ENCODE peak calls at places on chromosome 21, in eight cellular contexts. B is heart left ventricle, T is HCT116, D is HepG2, W is gastrocnemius medialis, J is IMR-90, I is right lobe of liver, X is K562. U is an unnamed sample. For H3K27me3, the result is how much of the 10 kb centered on the place peaks cover.

GRCh38 chr21:38376693-38377092 is 119.9 kb downstream of the KCNJ15 start:
- ATAC-seq in W (no peak), X (no peak), D (no peak), B (peak), T (no peak), J (no peak), I (peak), U (peak)

GRCh38 chr21:36235058-36235582 is 78.5 kb downstream of the DOP1B start:
- ATAC-seq in B (peak), W (no peak), T (peak), D (peak), I (peak), X (no peak), J (no peak), U (no peak)

GRCh38 chr21:42862774-42863503 is 16.4 kb downstream of the WDR4 start:
- ATAC-seq in D (peak), I (peak), T (peak), J (no peak), W (no peak), X (peak), B (no peak), U (no peak)

GRCh38 chr21:42532466-42533181 is 19.0 kb downstream of the SLC37A1 start:
- ATAC-seq in B (peak), T (no peak), X (no peak), I (peak), J (no peak), D (no peak), W (peak), U (peak)

GRCh38 chr21:24411429-24411828 is 1195.9 kb downstream of the MRPL39 start:
- ATAC-seq in T (no peak), J (no peak), X (no peak), I (no peak), D (no peak), W (no peak), B (no peak), U (no peak)

GRCh38 chr21:39441502-39442475 is 3.8 kb downstream of the LCA5L start:
- ATAC-seq in D (peak), T (peak), X (peak), I (no peak), W (no peak), B (no peak), J (peak), U (no peak)

GRCh38 chr21:42414928-42415769 is 11.4 kb downstream of the UBASH3A start:
- ATAC-seq in I (no peak), D (peak), X (peak), J (no peak), T (peak), W (no peak), B (peak), U (no peak)

GRCh38 chr21:20902511-20902910 is 95.7 kb upstream of the NCAM2 start:
- ATAC-seq in W (no peak), I (no peak), B (no peak), X (no peak), D (no peak), T (no peak), J (no peak), U (no peak)

GRCh38 chr21:25907573-25908275 is 173.0 kb downstream of the GABPA start:
- ATAC-seq in B (peak), D (no peak), T (no peak), X (no peak), W (no peak), J (peak), I (peak), U (no peak)

GRCh38 chr21:41211041-41211426 is 43.1 kb downstream of the BACE2 start:
- ATAC-seq in T (no peak), W (no peak), X (no peak), B (no peak), D (no peak), J (no peak), I (no peak), U (no peak)

GRCh38 chr21:39316062-39316461 is 2.6 kb upstream of the BRWD1 start:
- ATAC-seq in J (no peak), I (no peak), W (no peak), X (no peak), B (no peak), T (no peak), D (no peak), U (no peak)

GRCh38 chr21:41066086-41066938 is 101.6 kb upstream of the BACE2 start:
- ATAC-seq in T (no peak), J (no peak), I (no peak), W (no peak), D (no peak), B (no peak), X (no peak), U (no peak)

GRCh38 chr21:29991624-29992023 is 51.8 kb upstream of the GRIK1 start:
- ATAC-seq in B (no peak), I (no peak), T (no peak), J (no peak), X (no peak), W (no peak), D (no peak), U (no peak)

GRCh38 chr21:42330380-42331336 is 15.4 kb upstream of the TFF3 start:
- ATAC-seq in I (no peak), J (no peak), D (no peak), W (no peak), T (no peak), B (no peak), X (no peak), U (no peak)

GRCh38 chr21:22925032-22925431 is 1926.8 kb downstream of the NCAM2 start:
- ATAC-seq in T (no peak), J (no peak), I (no peak), B (no peak), X (no peak), D (no peak), W (no peak), U (no peak)

GRCh38 chr21:25031750-25032149 is 575.5 kb downstream of the MRPL39 start:
- ATAC-seq in T (no peak), B (no peak), W (no peak), X (no peak), D (no peak), J (no peak), I (no peak), U (no peak)

GRCh38 chr21:41152149-41152548 is 15.8 kb upstream of the BACE2 start:
- ATAC-seq in X (no peak), B (peak), W (no peak), D (no peak), J (no peak), T (no peak), I (no peak), U (no peak)

GRCh38 chr21:19640964-19641363 is 1237.4 kb upstream of the TMPRSS15 start:
- ATAC-seq in W (no peak), I (no peak), X (no peak), J (no peak), D (no peak), T (no peak), B (no peak), U (no peak)

GRCh38 chr21:41537356-41537755 is 29.4 kb upstream of the TMPRSS2 start:
- ATAC-seq in J (no peak), X (no peak), W (no peak), I (no peak), T (no peak), B (no peak), D (no peak), U (no peak)

GRCh38 chr21:27212444-27212843 is 245.6 kb upstream of the ADAMTS5 start:
- ATAC-seq in D (no peak), X (no peak), B (peak), I (no peak), T (no peak), W (no peak), J (no peak), U (no peak)

GRCh38 chr21:27219068-27219467 is 252.2 kb upstream of the ADAMTS5 start:
- ATAC-seq in W (peak), D (no peak), B (no peak), T (no peak), I (no peak), X (no peak), J (peak), U (peak)

DNA sequence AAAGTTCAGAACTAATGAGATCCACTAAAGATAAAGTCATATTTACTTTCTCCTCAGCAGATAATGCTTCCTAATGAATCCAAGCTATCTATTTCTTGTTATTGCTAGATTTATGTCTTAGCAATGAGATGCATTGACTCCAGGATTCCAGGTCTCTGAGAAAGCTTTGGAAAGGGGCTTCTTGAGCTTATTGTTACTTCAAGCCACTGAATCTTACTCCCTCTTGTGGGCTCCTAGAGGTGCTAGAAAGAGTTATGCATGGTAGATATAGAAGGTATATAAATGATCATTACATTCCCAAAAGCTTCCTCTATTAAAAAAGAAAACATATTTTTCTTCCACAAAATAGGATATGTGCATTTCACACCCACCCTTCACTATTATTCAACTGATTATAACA is 246.4 kb upstream of the ADAMTS5 start:
- ATAC-seq in J (no peak), B (no peak), D (no peak), T (no peak), I (no peak), X (no peak), W (no peak), U (no peak)
- TF ChIP-seq CTCF in J (peak), B (peak), D (no peak), T (no peak), I (no peak), X (no peak), W (no peak), U (no peak)

DNA sequence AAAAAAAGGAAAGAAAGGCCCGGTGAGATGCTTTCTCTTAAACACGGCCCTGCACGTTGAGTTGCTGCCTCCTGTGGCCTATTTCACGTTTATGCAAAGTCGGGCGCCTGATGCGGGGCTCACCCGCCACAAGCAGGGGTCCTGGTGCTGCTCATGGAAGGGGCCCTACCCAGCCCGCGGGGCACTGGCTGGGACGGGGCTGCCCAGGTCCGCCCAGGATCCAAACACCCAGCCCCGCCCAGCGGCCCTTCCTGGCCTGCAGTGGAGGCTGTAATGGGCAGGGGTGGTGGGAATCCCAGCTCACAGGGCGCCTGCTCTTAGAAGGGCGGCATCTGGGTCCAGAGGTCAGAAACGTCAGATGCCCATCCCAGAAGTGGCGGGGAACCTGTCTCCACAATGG is 1.6 kb downstream of the COL6A2 start:
- ATAC-seq in D (peak), J (peak), X (no peak), I (no peak), W (no peak), B (peak), T (no peak), U (no peak)
- H3K27me3 ChIP-seq in D (under half), J (under half), X (under half), I (under half), W (half or more), B (under half), T (under half), U (under half)

GRCh38 chr21:34857874-34858273 is 189.1 kb downstream of the CLIC6 start:
- ATAC-seq in B (no peak), D (peak), J (peak), I (no peak), X (peak), W (no peak), T (peak), U (no peak)
- TF ChIP-seq POLR2A in B (no peak), D (no peak), J (peak), I (no peak), X (no peak), W (no peak), T (no peak), U (no peak)

GRCh38 chr21:18204931-18205330 is 39.7 kb upstream of the CHODL start:
- ATAC-seq in B (no peak), J (no peak), W (no peak), X (no peak), I (no peak), T (no peak), D (no peak), U (no peak)
- TF ChIP-seq CTCF in B (no peak), J (no peak), W (no peak), X (no peak), I (no peak), T (no peak), D (no peak), U (no peak)

GRCh38 chr21:34668803-34669148 is at the start of gene CLIC6:
- ATAC-seq in D (peak), B (peak), X (no peak), W (no peak), T (no peak), J (no peak), I (no peak), U (peak)
- H3K27me3 ChIP-seq in D (half or more), B (under half), X (under half), W (half or more), T (under half), J (half or more), I (under half), U (half or more)

GRCh38 chr21:32569261-32570230 is 15.8 kb downstream of the TCP10L start:
- ATAC-seq in X (peak), T (peak), B (peak), D (peak), I (peak), W (peak), J (peak), U (peak)
- TF ChIP-seq POLR2A in X (no peak), T (peak), B (peak), D (peak), I (no peak), W (no peak), J (no peak), U (no peak)

GRCh38 chr21:44392185-44392584 is 38.8 kb downstream of the TRPM2 start:
- ATAC-seq in I (no peak), X (no peak), B (no peak), W (no peak), J (no peak), T (no peak), D (no peak), U (no peak)
- TF ChIP-seq CTCF in I (no peak), X (no peak), B (no peak), W (no peak), J (no peak), T (no peak), D (no peak), U (no peak)

DNA sequence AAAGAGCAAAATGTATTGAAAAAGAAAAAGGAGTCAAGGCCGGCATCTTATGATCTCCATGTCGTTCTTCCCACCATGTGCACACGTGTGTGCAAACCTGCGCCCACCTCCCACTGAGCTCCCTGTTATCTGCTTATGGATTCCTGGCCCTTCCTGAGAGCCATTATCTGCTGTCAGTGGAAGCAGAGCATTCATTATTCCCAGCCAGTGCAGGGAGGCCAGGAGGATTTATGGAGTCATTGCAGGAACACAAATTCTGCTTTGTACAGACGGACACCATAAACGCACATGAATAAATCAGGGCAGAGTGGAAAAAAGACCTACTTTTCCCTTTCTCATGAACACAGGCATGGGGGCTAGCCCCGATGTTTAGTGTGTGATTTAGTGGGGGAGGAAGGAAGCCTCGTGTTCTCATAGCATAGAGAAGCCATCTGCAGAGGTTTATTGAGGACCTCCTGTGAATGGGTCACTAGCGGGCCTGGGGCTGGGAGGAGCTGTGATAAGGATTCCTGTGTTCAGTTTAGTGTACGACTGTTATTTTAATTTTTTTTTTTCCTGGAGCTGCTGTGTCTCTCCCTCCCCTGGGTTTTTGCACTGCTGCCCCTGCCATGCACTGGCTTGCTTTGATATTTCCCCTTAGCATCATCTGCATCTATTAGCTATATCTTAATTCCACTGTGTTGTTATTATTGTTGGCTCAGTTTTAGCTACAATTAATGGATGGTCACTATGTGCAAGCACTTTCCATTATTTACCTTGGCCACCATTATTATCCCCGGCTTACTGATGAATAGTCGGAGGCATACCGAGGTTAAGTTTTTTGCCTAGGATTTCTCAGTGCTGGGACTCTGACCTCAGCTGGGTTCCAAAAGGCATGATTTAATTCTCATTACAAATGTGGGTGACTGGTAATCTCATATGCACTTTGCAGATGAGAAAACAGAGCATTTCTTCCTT is 32.9 kb downstream of the HUNK start:
- ATAC-seq in B (no peak), T (no peak), D (no peak), J (no peak), X (no peak), W (no peak), I (no peak), U (no peak)
- H3K27me3 ChIP-seq in B (under half), T (under half), D (under half), J (under half), X (under half), W (under half), I (under half), U (under half)

DNA sequence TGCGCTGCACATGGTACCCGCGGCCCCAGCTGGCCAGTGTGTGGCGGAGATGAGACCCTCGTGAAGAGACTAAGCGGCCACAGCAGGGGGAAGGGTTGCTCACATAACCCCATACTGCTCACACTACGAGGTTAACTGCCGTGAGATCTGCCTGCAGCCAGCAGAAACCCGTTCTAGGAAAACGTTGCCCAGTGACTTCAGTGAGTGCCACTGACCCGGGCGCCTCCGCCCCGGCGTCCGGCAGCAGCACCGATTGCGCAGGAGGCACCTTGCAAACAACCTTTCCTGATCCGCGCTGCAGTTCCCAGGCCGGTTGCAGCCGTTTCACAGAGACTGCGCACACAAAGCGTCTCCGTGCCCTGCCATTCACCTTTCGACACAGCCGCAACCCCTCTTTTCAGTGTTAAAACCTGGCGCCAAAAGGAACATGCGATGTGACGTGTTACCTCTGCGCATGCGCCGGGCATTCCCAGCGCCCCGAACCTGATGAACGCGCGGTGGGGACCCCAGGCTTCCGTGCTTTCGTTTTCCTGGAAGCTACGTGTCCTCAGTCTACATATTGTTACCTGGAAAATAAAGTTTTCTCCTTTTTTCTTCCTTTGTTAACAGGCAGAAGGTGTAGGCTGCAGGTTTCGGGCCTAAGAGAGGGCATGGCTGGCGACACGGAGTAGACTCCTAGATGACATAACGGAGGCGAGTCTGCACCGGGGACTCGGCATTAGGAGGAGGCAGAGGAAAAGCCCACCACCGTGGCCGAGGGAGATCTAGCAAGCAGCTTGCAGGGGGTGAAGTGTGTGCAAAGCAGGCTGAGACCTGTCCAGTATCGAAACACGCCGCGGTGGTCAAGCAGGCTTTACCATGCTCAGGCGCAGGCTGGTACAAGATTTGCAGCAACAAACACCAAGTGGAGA is 8.9 kb downstream of the VPS26C start:
- ATAC-seq in B (peak), J (peak), W (peak), D (peak), T (no peak), I (peak), X (no peak), U (peak)
- TF ChIP-seq POLR2A in B (no peak), J (no peak), W (no peak), D (peak), T (no peak), I (peak), X (no peak), U (no peak)

DNA sequence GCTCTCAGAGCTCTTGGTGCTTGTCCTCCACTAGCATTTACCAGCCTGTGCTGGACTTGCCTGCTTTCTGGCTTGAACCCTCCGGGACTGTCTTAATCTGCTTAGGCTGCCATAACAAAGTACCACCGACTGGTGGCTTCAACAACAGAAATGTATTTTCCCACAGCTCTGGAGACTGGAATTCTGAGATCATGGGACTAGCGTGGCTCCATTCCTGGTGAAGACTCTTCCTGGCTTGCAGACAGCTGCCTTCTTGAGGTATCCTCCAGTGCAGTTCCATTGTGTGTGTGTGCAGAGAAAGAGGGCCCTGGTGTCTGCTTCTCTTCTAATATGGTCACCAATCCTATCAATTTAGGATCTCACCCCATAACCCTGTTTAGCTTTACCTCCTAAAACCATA is 22.0 kb upstream of the RCAN1 start:
- ATAC-seq in J (no peak), W (no peak), I (no peak), X (no peak), T (no peak), D (no peak), B (no peak), U (no peak)
- TF ChIP-seq CTCF in J (no peak), W (no peak), I (no peak), X (no peak), T (no peak), D (no peak), B (no peak), U (no peak)

U was measured in gastroesophageal sphincter.